ENCODE peak calls at places on chromosomes 13 and 19, in four cellular contexts. P is psoas muscle; B is activated CD4-positive, alpha-beta T cell treated with anti-CD3 and anti-CD28 coated beads, Interleukin-2, amount 50 U/mL, for 24 hours; I is thyroid gland. Y is an unnamed sample.

GRCh38 chr19:33678796-33679195 is 57.0 kb downstream of the CHST8 start:
- DNase-seq in B (no peak), P (no peak), I (no peak), Y (no peak)

GRCh38 chr13:111204438-111205177 is 89.5 kb downstream of the ARHGEF7 start:
- DNase-seq in P (peak; percentile 75), I (peak; percentile 52), B (no peak), Y (no peak)

GRCh38 chr19:6738726-6739389 is 622 bp upstream of the TRIP10 start:
- DNase-seq in B (no peak), P (peak; percentile 86), I (peak; percentile 49), Y (no peak)

GRCh38 chr19:2719910-2720776 is 1.0 kb downstream of the DIRAS1 start:
- DNase-seq in P (no peak), I (no peak), B (no peak), Y (peak; percentile 26)

GRCh38 chr13:47291116-47291656 is 394.3 kb upstream of the HTR2A start:
- DNase-seq in I (no peak), P (no peak), B (no peak), Y (no peak)

GRCh38 chr19:41872775-41873647 is 4.1 kb upstream of the CD79A start:
- DNase-seq in P (peak; percentile 69), I (peak; percentile 75), B (no peak), Y (no peak)

GRCh38 chr13:113406321-113407102 is 42.6 kb upstream of the GRTP1 start:
- DNase-seq in P (no peak), I (no peak), B (no peak), Y (peak; percentile 10)

GRCh38 chr13:19597523-19597922 is 35.9 kb upstream of the MPHOSPH8 start:
- DNase-seq in P (no peak), I (no peak), B (no peak), Y (no peak)